ENCODE peak calls at places on chromosomes 5 and 9, in nine cellular contexts. One of them, this sample, is unnamed.

GRCh38 chr9:14147738-14148137 is 166.2 kb downstream of the NFIB start:
- DNase-seq in GM20000: no peak
- DNase-seq in stimulated activated naive CD4-positive, alpha-beta T cell: no peak
- DNase-seq in breast epithelium: no peak
- DNase-seq in sciatic nerve: no peak
- DNase-seq in globus pallidus: no peak
- DNase-seq in HT1080: peak; percentile 7
- DNase-seq in posterior vena cava: no peak
- DNase-seq in activated naive CD8-positive, alpha-beta T cell treated with anti-CD3 and anti-CD28 coated beads for 36 hours: no peak
- DNase-seq in this sample: no peak

GRCh38 chr9:93900971-93901861 is 53.9 kb downstream of the BARX1 start:
- DNase-seq in GM20000: no peak
- DNase-seq in stimulated activated naive CD4-positive, alpha-beta T cell: no peak
- DNase-seq in breast epithelium: peak; percentile 24
- DNase-seq in sciatic nerve: peak; percentile 34
- DNase-seq in globus pallidus: no peak
- DNase-seq in HT1080: no peak
- DNase-seq in posterior vena cava: peak; percentile 66
- DNase-seq in activated naive CD8-positive, alpha-beta T cell treated with anti-CD3 and anti-CD28 coated beads for 36 hours: no peak
- DNase-seq in this sample: no peak

GRCh38 chr5:122585111-122585415 is 189.8 kb upstream of the SNX2 start:
- DNase-seq in GM20000: no peak
- DNase-seq in stimulated activated naive CD4-positive, alpha-beta T cell: no peak
- DNase-seq in breast epithelium: no peak
- DNase-seq in sciatic nerve: no peak
- DNase-seq in globus pallidus: no peak
- DNase-seq in HT1080: no peak
- DNase-seq in posterior vena cava: no peak
- DNase-seq in activated naive CD8-positive, alpha-beta T cell treated with anti-CD3 and anti-CD28 coated beads for 36 hours: no peak
- DNase-seq in this sample: no peak

GRCh38 chr9:137158625-137159024 is 11.2 kb downstream of the LRRC26 start:
- DNase-seq in GM20000: no peak
- DNase-seq in stimulated activated naive CD4-positive, alpha-beta T cell: no peak
- DNase-seq in breast epithelium: no peak
- DNase-seq in sciatic nerve: no peak
- DNase-seq in globus pallidus: no peak
- DNase-seq in HT1080: no peak
- DNase-seq in posterior vena cava: no peak
- DNase-seq in activated naive CD8-positive, alpha-beta T cell treated with anti-CD3 and anti-CD28 coated beads for 36 hours: no peak
- DNase-seq in this sample: no peak

GRCh38 chr9:91834740-91835139 is 115.3 kb downstream of the ROR2 start:
- DNase-seq in GM20000: no peak
- DNase-seq in stimulated activated naive CD4-positive, alpha-beta T cell: no peak
- DNase-seq in breast epithelium: no peak
- DNase-seq in sciatic nerve: no peak
- DNase-seq in globus pallidus: no peak
- DNase-seq in HT1080: no peak
- DNase-seq in posterior vena cava: no peak
- DNase-seq in activated naive CD8-positive, alpha-beta T cell treated with anti-CD3 and anti-CD28 coated beads for 36 hours: no peak
- DNase-seq in this sample: no peak

GRCh38 chr9:134059661-134060395 is 8.0 kb downstream of the BRD3 start:
- DNase-seq in GM20000: peak; percentile 85
- DNase-seq in stimulated activated naive CD4-positive, alpha-beta T cell: no peak
- DNase-seq in breast epithelium: peak; percentile 46
- DNase-seq in sciatic nerve: peak; percentile 59
- DNase-seq in globus pallidus: peak; percentile 47
- DNase-seq in HT1080: peak; percentile 61
- DNase-seq in posterior vena cava: peak; percentile 78
- DNase-seq in activated naive CD8-positive, alpha-beta T cell treated with anti-CD3 and anti-CD28 coated beads for 36 hours: peak; percentile 33
- DNase-seq in this sample: peak; percentile 34

GRCh38 chr9:14021871-14022525 is 291.9 kb downstream of the NFIB start:
- DNase-seq in GM20000: no peak
- DNase-seq in stimulated activated naive CD4-positive, alpha-beta T cell: no peak
- DNase-seq in breast epithelium: no peak
- DNase-seq in sciatic nerve: no peak
- DNase-seq in globus pallidus: no peak
- DNase-seq in HT1080: peak; percentile 36
- DNase-seq in posterior vena cava: no peak
- DNase-seq in activated naive CD8-positive, alpha-beta T cell treated with anti-CD3 and anti-CD28 coated beads for 36 hours: no peak
- DNase-seq in this sample: no peak

GRCh38 chr9:107361816-107362215 is 78.7 kb downstream of the RAD23B start:
- DNase-seq in GM20000: no peak
- DNase-seq in stimulated activated naive CD4-positive, alpha-beta T cell: no peak
- DNase-seq in breast epithelium: no peak
- DNase-seq in sciatic nerve: no peak
- DNase-seq in globus pallidus: no peak
- DNase-seq in HT1080: no peak
- DNase-seq in posterior vena cava: no peak
- DNase-seq in activated naive CD8-positive, alpha-beta T cell treated with anti-CD3 and anti-CD28 coated beads for 36 hours: no peak
- DNase-seq in this sample: no peak

GRCh38 chr9:88536951-88537742 is 2.2 kb downstream of the NXNL2 start:
- DNase-seq in GM20000: no peak
- DNase-seq in stimulated activated naive CD4-positive, alpha-beta T cell: no peak
- DNase-seq in breast epithelium: no peak
- DNase-seq in sciatic nerve: no peak
- DNase-seq in globus pallidus: no peak
- DNase-seq in HT1080: no peak
- DNase-seq in posterior vena cava: peak; percentile 85
- DNase-seq in activated naive CD8-positive, alpha-beta T cell treated with anti-CD3 and anti-CD28 coated beads for 36 hours: no peak
- DNase-seq in this sample: no peak

GRCh38 chr5:176904276-176904675 is 5.1 kb upstream of the HK3 start:
- DNase-seq in GM20000: no peak
- DNase-seq in stimulated activated naive CD4-positive, alpha-beta T cell: no peak
- DNase-seq in breast epithelium: no peak
- DNase-seq in sciatic nerve: no peak
- DNase-seq in globus pallidus: no peak
- DNase-seq in HT1080: no peak
- DNase-seq in posterior vena cava: no peak
- DNase-seq in activated naive CD8-positive, alpha-beta T cell treated with anti-CD3 and anti-CD28 coated beads for 36 hours: no peak
- DNase-seq in this sample: no peak

GRCh38 chr5:71932649-71933338 is 174.5 kb upstream of the MAP1B start:
- DNase-seq in GM20000: no peak
- DNase-seq in stimulated activated naive CD4-positive, alpha-beta T cell: no peak
- DNase-seq in breast epithelium: no peak
- DNase-seq in sciatic nerve: peak; percentile 63
- DNase-seq in globus pallidus: peak; percentile 35
- DNase-seq in HT1080: peak; percentile 95
- DNase-seq in posterior vena cava: peak; percentile 95
- DNase-seq in activated naive CD8-positive, alpha-beta T cell treated with anti-CD3 and anti-CD28 coated beads for 36 hours: no peak
- DNase-seq in this sample: no peak

GRCh38 chr5:8750100-8750499 is 795.8 kb downstream of the SEMA5A start:
- DNase-seq in GM20000: no peak
- DNase-seq in stimulated activated naive CD4-positive, alpha-beta T cell: no peak
- DNase-seq in breast epithelium: no peak
- DNase-seq in sciatic nerve: no peak
- DNase-seq in globus pallidus: no peak
- DNase-seq in HT1080: no peak
- DNase-seq in posterior vena cava: no peak
- DNase-seq in activated naive CD8-positive, alpha-beta T cell treated with anti-CD3 and anti-CD28 coated beads for 36 hours: no peak
- DNase-seq in this sample: no peak

GRCh38 chr9:137454145-137454505 is 5.0 kb downstream of the NSMF start:
- DNase-seq in GM20000: peak; percentile 81
- DNase-seq in stimulated activated naive CD4-positive, alpha-beta T cell: peak; percentile 60
- DNase-seq in breast epithelium: no peak
- DNase-seq in sciatic nerve: peak; percentile 90
- DNase-seq in globus pallidus: no peak
- DNase-seq in HT1080: no peak
- DNase-seq in posterior vena cava: peak; percentile 90
- DNase-seq in activated naive CD8-positive, alpha-beta T cell treated with anti-CD3 and anti-CD28 coated beads for 36 hours: no peak
- DNase-seq in this sample: peak; percentile 57

GRCh38 chr5:136132557-136133415 is at the start of gene SMAD5:
- DNase-seq in GM20000: peak; percentile 98
- DNase-seq in stimulated activated naive CD4-positive, alpha-beta T cell: peak; percentile 12
- DNase-seq in breast epithelium: peak; percentile 95
- DNase-seq in sciatic nerve: peak; percentile 98
- DNase-seq in globus pallidus: peak; percentile 95
- DNase-seq in HT1080: peak; percentile 92
- DNase-seq in posterior vena cava: peak; percentile 99
- DNase-seq in activated naive CD8-positive, alpha-beta T cell treated with anti-CD3 and anti-CD28 coated beads for 36 hours: peak; percentile 85
- DNase-seq in this sample: peak; percentile 85

GRCh38 chr5:168967882-168968620 is 332.9 kb downstream of the SLIT3 start:
- DNase-seq in GM20000: no peak
- DNase-seq in stimulated activated naive CD4-positive, alpha-beta T cell: no peak
- DNase-seq in breast epithelium: no peak
- DNase-seq in sciatic nerve: no peak
- DNase-seq in globus pallidus: no peak
- DNase-seq in HT1080: no peak
- DNase-seq in posterior vena cava: no peak
- DNase-seq in activated naive CD8-positive, alpha-beta T cell treated with anti-CD3 and anti-CD28 coated beads for 36 hours: no peak
- DNase-seq in this sample: no peak

GRCh38 chr5:135670588-135670987 is 91.8 kb upstream of the CXCL14 start:
- DNase-seq in GM20000: no peak
- DNase-seq in stimulated activated naive CD4-positive, alpha-beta T cell: no peak
- DNase-seq in breast epithelium: no peak
- DNase-seq in sciatic nerve: no peak
- DNase-seq in globus pallidus: peak; percentile 5
- DNase-seq in HT1080: no peak
- DNase-seq in posterior vena cava: no peak
- DNase-seq in activated naive CD8-positive, alpha-beta T cell treated with anti-CD3 and anti-CD28 coated beads for 36 hours: no peak
- DNase-seq in this sample: no peak

GRCh38 chr5:141941307-141941706 is 16.7 kb downstream of the PCDH12 start:
- DNase-seq in GM20000: no peak
- DNase-seq in stimulated activated naive CD4-positive, alpha-beta T cell: no peak
- DNase-seq in breast epithelium: no peak
- DNase-seq in sciatic nerve: no peak
- DNase-seq in globus pallidus: no peak
- DNase-seq in HT1080: no peak
- DNase-seq in posterior vena cava: no peak
- DNase-seq in activated naive CD8-positive, alpha-beta T cell treated with anti-CD3 and anti-CD28 coated beads for 36 hours: no peak
- DNase-seq in this sample: no peak

This sample was measured in stimulated activated naive CD8-positive, alpha-beta T cell treated with anti-CD3 and anti-CD28 coated beads, Interleukin-15, Interleukin-2, amounts not matched to agents 100 U/mL and 50 U/mL, for 24 hours.